ENCODE peak calls at places on chromosomes 7 and 10, in eight cellular contexts. One of them, this sample, is unnamed.

GRCh38 chr7:27032843-27033242 is 63.0 kb downstream of the HOXA1 start:
- DNase-seq in lower leg skin: peak; percentile 15
- DNase-seq in fibroblast of the aortic adventitia: no peak
- DNase-seq in NT2/D1: no peak
- DNase-seq in heart right ventricle: no peak
- DNase-seq in HL-60: no peak
- DNase-seq in left ventricle myocardium inferior: no peak
- DNase-seq in H7: no peak
- DNase-seq in this sample: peak; percentile 47

GRCh38 chr7:151091431-151091830 is 5.2 kb downstream of the AGAP3 start:
- DNase-seq in lower leg skin: no peak
- DNase-seq in fibroblast of the aortic adventitia: no peak
- DNase-seq in NT2/D1: no peak
- DNase-seq in heart right ventricle: no peak
- DNase-seq in HL-60: peak; percentile 39
- DNase-seq in left ventricle myocardium inferior: no peak
- DNase-seq in H7: peak; percentile 84
- DNase-seq in this sample: no peak

GRCh38 chr7:151233111-151233701 is 923 bp downstream of the CHPF2 start:
- DNase-seq in lower leg skin: no peak
- DNase-seq in fibroblast of the aortic adventitia: peak; percentile 77
- DNase-seq in NT2/D1: no peak
- DNase-seq in heart right ventricle: no peak
- DNase-seq in HL-60: peak; percentile 71
- DNase-seq in left ventricle myocardium inferior: no peak
- DNase-seq in H7: peak; percentile 79
- DNase-seq in this sample: peak; percentile 74

GRCh38 chr10:104099941-104100340 is 14.3 kb upstream of the COL17A1 start:
- DNase-seq in lower leg skin: no peak
- DNase-seq in fibroblast of the aortic adventitia: no peak
- DNase-seq in NT2/D1: no peak
- DNase-seq in heart right ventricle: no peak
- DNase-seq in HL-60: no peak
- DNase-seq in left ventricle myocardium inferior: no peak
- DNase-seq in H7: no peak
- DNase-seq in this sample: no peak

GRCh38 chr7:954330-955238 is at the start of gene ADAP1:
- DNase-seq in lower leg skin: peak; percentile 83
- DNase-seq in fibroblast of the aortic adventitia: peak; percentile 37
- DNase-seq in NT2/D1: no peak
- DNase-seq in heart right ventricle: peak; percentile 49
- DNase-seq in HL-60: peak; percentile 55
- DNase-seq in left ventricle myocardium inferior: peak; percentile 44
- DNase-seq in H7: peak; percentile 90
- DNase-seq in this sample: no peak

GRCh38 chr10:85060944-85061343 is 732.6 kb downstream of the CCSER2 start:
- DNase-seq in lower leg skin: no peak
- DNase-seq in fibroblast of the aortic adventitia: no peak
- DNase-seq in NT2/D1: no peak
- DNase-seq in heart right ventricle: no peak
- DNase-seq in HL-60: no peak
- DNase-seq in left ventricle myocardium inferior: no peak
- DNase-seq in H7: no peak
- DNase-seq in this sample: no peak

GRCh38 chr7:17994079-17994478 is 33.6 kb downstream of the PRPS1L1 start:
- DNase-seq in lower leg skin: no peak
- DNase-seq in fibroblast of the aortic adventitia: no peak
- DNase-seq in NT2/D1: no peak
- DNase-seq in heart right ventricle: no peak
- DNase-seq in HL-60: no peak
- DNase-seq in left ventricle myocardium inferior: no peak
- DNase-seq in H7: no peak
- DNase-seq in this sample: no peak

GRCh38 chr10:35464805-35465456 is 128.6 kb downstream of the CCNY start:
- DNase-seq in lower leg skin: no peak
- DNase-seq in fibroblast of the aortic adventitia: peak; percentile 55
- DNase-seq in NT2/D1: no peak
- DNase-seq in heart right ventricle: no peak
- DNase-seq in HL-60: no peak
- DNase-seq in left ventricle myocardium inferior: no peak
- DNase-seq in H7: no peak
- DNase-seq in this sample: peak; percentile 37

GRCh38 chr10:14276200-14276599 is 54.5 kb downstream of the FRMD4A start:
- DNase-seq in lower leg skin: no peak
- DNase-seq in fibroblast of the aortic adventitia: no peak
- DNase-seq in NT2/D1: no peak
- DNase-seq in heart right ventricle: no peak
- DNase-seq in HL-60: no peak
- DNase-seq in left ventricle myocardium inferior: no peak
- DNase-seq in H7: no peak
- DNase-seq in this sample: no peak

GRCh38 chr7:1672851-1673486 is 2.9 kb downstream of the ELFN1 start:
- DNase-seq in lower leg skin: peak; percentile 82
- DNase-seq in fibroblast of the aortic adventitia: no peak
- DNase-seq in NT2/D1: no peak
- DNase-seq in heart right ventricle: no peak
- DNase-seq in HL-60: no peak
- DNase-seq in left ventricle myocardium inferior: no peak
- DNase-seq in H7: no peak
- DNase-seq in this sample: no peak

GRCh38 chr10:126712681-126713080 is 42.2 kb upstream of the C10orf90 start:
- DNase-seq in lower leg skin: no peak
- DNase-seq in fibroblast of the aortic adventitia: no peak
- DNase-seq in NT2/D1: no peak
- DNase-seq in heart right ventricle: no peak
- DNase-seq in HL-60: no peak
- DNase-seq in left ventricle myocardium inferior: no peak
- DNase-seq in H7: no peak
- DNase-seq in this sample: no peak

GRCh38 chr10:53579773-53580172 is 807.2 kb upstream of the MBL2 start:
- DNase-seq in lower leg skin: no peak
- DNase-seq in fibroblast of the aortic adventitia: no peak
- DNase-seq in NT2/D1: no peak
- DNase-seq in heart right ventricle: no peak
- DNase-seq in HL-60: no peak
- DNase-seq in left ventricle myocardium inferior: no peak
- DNase-seq in H7: no peak
- DNase-seq in this sample: no peak

GRCh38 chr10:18607503-18607902 is 43.9 kb downstream of the NSUN6 start:
- DNase-seq in lower leg skin: no peak
- DNase-seq in fibroblast of the aortic adventitia: peak; percentile 93
- DNase-seq in NT2/D1: no peak
- DNase-seq in heart right ventricle: no peak
- DNase-seq in HL-60: no peak
- DNase-seq in left ventricle myocardium inferior: no peak
- DNase-seq in H7: no peak
- DNase-seq in this sample: peak; percentile 87

GRCh38 chr7:105187302-105188169 is 173.5 kb downstream of the KMT2E start:
- DNase-seq in lower leg skin: no peak
- DNase-seq in fibroblast of the aortic adventitia: no peak
- DNase-seq in NT2/D1: no peak
- DNase-seq in heart right ventricle: no peak
- DNase-seq in HL-60: no peak
- DNase-seq in left ventricle myocardium inferior: no peak
- DNase-seq in H7: no peak
- DNase-seq in this sample: no peak

GRCh38 chr10:33293081-33293480 is 41.4 kb downstream of the NRP1 start:
- DNase-seq in lower leg skin: no peak
- DNase-seq in fibroblast of the aortic adventitia: peak; percentile 26
- DNase-seq in NT2/D1: no peak
- DNase-seq in heart right ventricle: no peak
- DNase-seq in HL-60: no peak
- DNase-seq in left ventricle myocardium inferior: no peak
- DNase-seq in H7: no peak
- DNase-seq in this sample: no peak

GRCh38 chr10:21049482-21049881 is 152.4 kb upstream of the NEBL start:
- DNase-seq in lower leg skin: no peak
- DNase-seq in fibroblast of the aortic adventitia: no peak
- DNase-seq in NT2/D1: no peak
- DNase-seq in heart right ventricle: no peak
- DNase-seq in HL-60: no peak
- DNase-seq in left ventricle myocardium inferior: no peak
- DNase-seq in H7: no peak
- DNase-seq in this sample: no peak

GRCh38 chr10:124745257-124745656 is 1.1 kb upstream of the FAM53B start:
- DNase-seq in lower leg skin: no peak
- DNase-seq in fibroblast of the aortic adventitia: no peak
- DNase-seq in NT2/D1: no peak
- DNase-seq in heart right ventricle: no peak
- DNase-seq in HL-60: no peak
- DNase-seq in left ventricle myocardium inferior: no peak
- DNase-seq in H7: no peak
- DNase-seq in this sample: no peak
- H3K4me3 ChIP-seq in lower leg skin: no peak overlapping the region
- H3K4me3 ChIP-seq in fibroblast of the aortic adventitia: no peak overlapping the region
- H3K4me3 ChIP-seq in NT2/D1: no peak overlapping the region
- H3K4me3 ChIP-seq in heart right ventricle: no peak overlapping the region
- H3K4me3 ChIP-seq in HL-60: no peak overlapping the region
- H3K4me3 ChIP-seq in left ventricle myocardium inferior: peak overlapping the region; percentile 82
- H3K4me3 ChIP-seq in H7: no peak overlapping the region
- H3K4me3 ChIP-seq in this sample: no peak overlapping the region

GRCh38 chr7:100437150-100438100 is 1.1 kb upstream of the PPP1R35 start:
- DNase-seq in lower leg skin: peak; percentile 87
- DNase-seq in fibroblast of the aortic adventitia: no peak
- DNase-seq in NT2/D1: no peak
- DNase-seq in heart right ventricle: no peak
- DNase-seq in HL-60: no peak
- DNase-seq in left ventricle myocardium inferior: no peak
- DNase-seq in H7: no peak
- DNase-seq in this sample: no peak
- H3K4me3 ChIP-seq in lower leg skin: no peak overlapping the region
- H3K4me3 ChIP-seq in fibroblast of the aortic adventitia: no peak overlapping the region
- H3K4me3 ChIP-seq in NT2/D1: no peak overlapping the region
- H3K4me3 ChIP-seq in heart right ventricle: peak overlapping the region; percentile 62
- H3K4me3 ChIP-seq in HL-60: peak overlapping the region; percentile 82
- H3K4me3 ChIP-seq in left ventricle myocardium inferior: peak overlapping the region; percentile 93
- H3K4me3 ChIP-seq in H7: no peak overlapping the region
- H3K4me3 ChIP-seq in this sample: no peak overlapping the region

GRCh38 chr7:70416611-70417010 is 715.3 kb upstream of the GALNT17 start:
- DNase-seq in lower leg skin: no peak
- DNase-seq in fibroblast of the aortic adventitia: no peak
- DNase-seq in NT2/D1: no peak
- DNase-seq in heart right ventricle: no peak
- DNase-seq in HL-60: no peak
- DNase-seq in left ventricle myocardium inferior: no peak
- DNase-seq in H7: no peak
- DNase-seq in this sample: no peak

GRCh38 chr7:70414368-70414767 is 717.6 kb upstream of the GALNT17 start:
- DNase-seq in lower leg skin: no peak
- DNase-seq in fibroblast of the aortic adventitia: no peak
- DNase-seq in NT2/D1: no peak
- DNase-seq in heart right ventricle: no peak
- DNase-seq in HL-60: no peak
- DNase-seq in left ventricle myocardium inferior: no peak
- DNase-seq in H7: no peak
- DNase-seq in this sample: no peak

GRCh38 chr7:70415179-70415972 is 716.6 kb upstream of the GALNT17 start:
- DNase-seq in lower leg skin: no peak
- DNase-seq in fibroblast of the aortic adventitia: no peak
- DNase-seq in NT2/D1: no peak
- DNase-seq in heart right ventricle: no peak
- DNase-seq in HL-60: no peak
- DNase-seq in left ventricle myocardium inferior: no peak
- DNase-seq in H7: no peak
- DNase-seq in this sample: no peak

GRCh38 chr7:70419816-70420215 is 712.1 kb upstream of the GALNT17 start:
- DNase-seq in lower leg skin: no peak
- DNase-seq in fibroblast of the aortic adventitia: no peak
- DNase-seq in NT2/D1: no peak
- DNase-seq in heart right ventricle: no peak
- DNase-seq in HL-60: no peak
- DNase-seq in left ventricle myocardium inferior: no peak
- DNase-seq in H7: peak; percentile 41
- DNase-seq in this sample: no peak

DNA sequence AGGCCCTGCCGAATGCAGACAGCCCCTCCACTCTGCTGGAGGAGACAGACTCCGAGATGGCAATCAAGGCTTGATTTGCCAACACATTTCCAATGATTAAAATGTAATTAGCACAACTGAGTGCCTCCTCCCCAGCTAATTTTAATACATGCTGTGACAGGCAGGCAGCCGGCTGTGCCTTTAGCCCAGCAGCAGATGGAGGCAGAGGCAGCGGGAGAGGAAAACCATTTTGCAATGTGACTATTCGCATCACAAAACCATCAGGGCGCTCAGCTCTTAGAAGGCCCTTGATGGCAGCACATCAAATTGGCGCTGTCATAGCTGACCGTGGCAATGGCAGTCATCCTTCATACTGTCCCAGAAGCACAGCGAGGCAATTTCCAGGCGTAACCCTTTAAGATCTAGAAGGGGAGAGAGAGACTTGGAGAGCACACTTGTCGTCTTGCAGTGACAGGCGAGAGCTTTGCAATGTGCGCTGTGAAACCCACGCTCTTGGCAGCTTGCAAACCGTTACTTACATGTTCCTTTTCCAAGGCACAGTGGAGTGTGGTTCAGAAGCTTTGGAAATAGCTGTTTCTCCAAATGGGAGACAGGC is 714.8 kb upstream of the GALNT17 start:
- DNase-seq in lower leg skin: no peak
- DNase-seq in fibroblast of the aortic adventitia: no peak
- DNase-seq in NT2/D1: no peak
- DNase-seq in heart right ventricle: no peak
- DNase-seq in HL-60: no peak
- DNase-seq in left ventricle myocardium inferior: no peak
- DNase-seq in H7: peak; percentile 41
- DNase-seq in this sample: no peak
- H3K4me3 ChIP-seq in lower leg skin: no peak overlapping the region
- H3K4me3 ChIP-seq in fibroblast of the aortic adventitia: no peak overlapping the region
- H3K4me3 ChIP-seq in NT2/D1: no peak overlapping the region
- H3K4me3 ChIP-seq in heart right ventricle: no peak overlapping the region
- H3K4me3 ChIP-seq in HL-60: no peak overlapping the region
- H3K4me3 ChIP-seq in left ventricle myocardium inferior: no peak overlapping the region
- H3K4me3 ChIP-seq in H7: no peak overlapping the region
- H3K4me3 ChIP-seq in this sample: no peak overlapping the region

GRCh38 chr10:110335314-110336064 is 30.8 kb upstream of the SMNDC1 start:
- DNase-seq in lower leg skin: no peak
- DNase-seq in fibroblast of the aortic adventitia: no peak
- DNase-seq in NT2/D1: no peak
- DNase-seq in heart right ventricle: no peak
- DNase-seq in HL-60: peak; percentile 58
- DNase-seq in left ventricle myocardium inferior: no peak
- DNase-seq in H7: no peak
- DNase-seq in this sample: no peak

GRCh38 chr10:110326351-110327032 is 21.8 kb upstream of the SMNDC1 start:
- DNase-seq in lower leg skin: no peak
- DNase-seq in fibroblast of the aortic adventitia: peak; percentile 55
- DNase-seq in NT2/D1: no peak
- DNase-seq in heart right ventricle: no peak
- DNase-seq in HL-60: no peak
- DNase-seq in left ventricle myocardium inferior: no peak
- DNase-seq in H7: no peak
- DNase-seq in this sample: peak; percentile 92

GRCh38 chr10:110334061-110334656 is 29.4 kb upstream of the SMNDC1 start:
- DNase-seq in lower leg skin: peak; percentile 39
- DNase-seq in fibroblast of the aortic adventitia: no peak
- DNase-seq in NT2/D1: no peak
- DNase-seq in heart right ventricle: no peak
- DNase-seq in HL-60: no peak
- DNase-seq in left ventricle myocardium inferior: no peak
- DNase-seq in H7: no peak
- DNase-seq in this sample: no peak

GRCh38 chr10:110327262-110327914 is 22.7 kb upstream of the SMNDC1 start:
- DNase-seq in lower leg skin: peak; percentile 21
- DNase-seq in fibroblast of the aortic adventitia: no peak
- DNase-seq in NT2/D1: no peak
- DNase-seq in heart right ventricle: no peak
- DNase-seq in HL-60: no peak
- DNase-seq in left ventricle myocardium inferior: no peak
- DNase-seq in H7: no peak
- DNase-seq in this sample: no peak

GRCh38 chr10:110330675-110331074 is 26.0 kb upstream of the SMNDC1 start:
- DNase-seq in lower leg skin: no peak
- DNase-seq in fibroblast of the aortic adventitia: no peak
- DNase-seq in NT2/D1: no peak
- DNase-seq in heart right ventricle: no peak
- DNase-seq in HL-60: no peak
- DNase-seq in left ventricle myocardium inferior: no peak
- DNase-seq in H7: no peak
- DNase-seq in this sample: no peak
- H3K4me3 ChIP-seq in lower leg skin: no peak overlapping the region
- H3K4me3 ChIP-seq in fibroblast of the aortic adventitia: no peak overlapping the region
- H3K4me3 ChIP-seq in NT2/D1: no peak overlapping the region
- H3K4me3 ChIP-seq in heart right ventricle: no peak overlapping the region
- H3K4me3 ChIP-seq in HL-60: no peak overlapping the region
- H3K4me3 ChIP-seq in left ventricle myocardium inferior: no peak overlapping the region
- H3K4me3 ChIP-seq in H7: no peak overlapping the region
- H3K4me3 ChIP-seq in this sample: no peak overlapping the region